ENCODE peak calls at places on chromosome 12, in nine cellular contexts. One of them, this sample, is unnamed.

GRCh38 chr12:15535287-15535895 is 213.1 kb downstream of the PTPRO start:
- DNase-seq in HCT116: no peak
- DNase-seq in CD8-positive, alpha-beta T cell: no peak
- DNase-seq in adrenal gland: no peak
- DNase-seq in A549: no peak
- DNase-seq in CD4-positive, CD25-positive, alpha-beta regulatory T cell: no peak
- DNase-seq in lung: no peak
- DNase-seq in body of pancreas: no peak
- DNase-seq in heart left ventricle: no peak
- DNase-seq in this sample: peak; percentile 48

GRCh38 chr12:1662761-1663439 is 28.0 kb upstream of the ADIPOR2 start:
- DNase-seq in body of pancreas: peak; percentile 87
- DNase-seq in CD4-positive, CD25-positive, alpha-beta regulatory T cell: peak; percentile 13
- DNase-seq in heart left ventricle: peak; percentile 24
- DNase-seq in HCT116: peak; percentile 87
- DNase-seq in lung: peak; percentile 74
- DNase-seq in CD8-positive, alpha-beta T cell: no peak
- DNase-seq in A549: peak; percentile 67
- DNase-seq in adrenal gland: peak; percentile 76
- DNase-seq in this sample: peak; percentile 49

GRCh38 chr12:124616394-124617343 is 49.3 kb upstream of the NCOR2 start:
- DNase-seq in heart left ventricle: no peak
- DNase-seq in adrenal gland: no peak
- DNase-seq in CD8-positive, alpha-beta T cell: no peak
- DNase-seq in A549: no peak
- DNase-seq in lung: no peak
- DNase-seq in body of pancreas: no peak
- DNase-seq in HCT116: no peak
- DNase-seq in CD4-positive, CD25-positive, alpha-beta regulatory T cell: no peak
- DNase-seq in this sample: peak; percentile 49

GRCh38 chr12:14995583-14996425 is 23.0 kb downstream of the PDE6H start:
- DNase-seq in A549: peak; percentile 25
- DNase-seq in heart left ventricle: no peak
- DNase-seq in body of pancreas: no peak
- DNase-seq in CD8-positive, alpha-beta T cell: no peak
- DNase-seq in CD4-positive, CD25-positive, alpha-beta regulatory T cell: no peak
- DNase-seq in adrenal gland: no peak
- DNase-seq in lung: no peak
- DNase-seq in HCT116: peak; percentile 63
- DNase-seq in this sample: peak; percentile 74

GRCh38 chr12:80413462-80413861 is 30.6 kb upstream of the PTPRQ start:
- DNase-seq in A549: no peak
- DNase-seq in body of pancreas: no peak
- DNase-seq in adrenal gland: no peak
- DNase-seq in HCT116: no peak
- DNase-seq in CD8-positive, alpha-beta T cell: no peak
- DNase-seq in heart left ventricle: no peak
- DNase-seq in CD4-positive, CD25-positive, alpha-beta regulatory T cell: no peak
- DNase-seq in lung: no peak
- DNase-seq in this sample: no peak

GRCh38 chr12:98635657-98636323 is 8.8 kb downstream of the IKBIP start:
- DNase-seq in HCT116: peak; percentile 39
- DNase-seq in adrenal gland: no peak
- DNase-seq in body of pancreas: no peak
- DNase-seq in A549: peak; percentile 20
- DNase-seq in CD8-positive, alpha-beta T cell: no peak
- DNase-seq in lung: no peak
- DNase-seq in heart left ventricle: no peak
- DNase-seq in CD4-positive, CD25-positive, alpha-beta regulatory T cell: no peak
- DNase-seq in this sample: peak; percentile 56

GRCh38 chr12:10497602-10498001 is 8.1 kb upstream of the EIF2S3B start:
- DNase-seq in adrenal gland: no peak
- DNase-seq in CD4-positive, CD25-positive, alpha-beta regulatory T cell: no peak
- DNase-seq in lung: no peak
- DNase-seq in body of pancreas: no peak
- DNase-seq in heart left ventricle: no peak
- DNase-seq in A549: no peak
- DNase-seq in CD8-positive, alpha-beta T cell: peak; percentile 27
- DNase-seq in HCT116: no peak
- DNase-seq in this sample: no peak

GRCh38 chr12:30067156-30067555 is 283.4 kb upstream of the TMTC1 start:
- DNase-seq in lung: no peak
- DNase-seq in CD8-positive, alpha-beta T cell: no peak
- DNase-seq in CD4-positive, CD25-positive, alpha-beta regulatory T cell: no peak
- DNase-seq in heart left ventricle: no peak
- DNase-seq in A549: no peak
- DNase-seq in adrenal gland: no peak
- DNase-seq in HCT116: no peak
- DNase-seq in body of pancreas: no peak
- DNase-seq in this sample: peak; percentile 64

GRCh38 chr12:96578526-96579125 is 89.2 kb downstream of the CFAP54 start:
- DNase-seq in lung: no peak
- DNase-seq in CD8-positive, alpha-beta T cell: no peak
- DNase-seq in HCT116: peak; percentile 54
- DNase-seq in adrenal gland: no peak
- DNase-seq in heart left ventricle: no peak
- DNase-seq in A549: peak; percentile 48
- DNase-seq in CD4-positive, CD25-positive, alpha-beta regulatory T cell: no peak
- DNase-seq in body of pancreas: no peak
- DNase-seq in this sample: peak; percentile 80

GRCh38 chr12:65384240-65384639 is 105.8 kb downstream of the MSRB3 start:
- DNase-seq in HCT116: no peak
- DNase-seq in lung: no peak
- DNase-seq in CD8-positive, alpha-beta T cell: no peak
- DNase-seq in body of pancreas: no peak
- DNase-seq in CD4-positive, CD25-positive, alpha-beta regulatory T cell: no peak
- DNase-seq in adrenal gland: no peak
- DNase-seq in A549: no peak
- DNase-seq in heart left ventricle: no peak
- DNase-seq in this sample: no peak

GRCh38 chr12:80553316-80553715 is 109.3 kb downstream of the PTPRQ start:
- DNase-seq in body of pancreas: no peak
- DNase-seq in HCT116: peak; percentile 61
- DNase-seq in A549: peak; percentile 9
- DNase-seq in heart left ventricle: no peak
- DNase-seq in adrenal gland: no peak
- DNase-seq in CD8-positive, alpha-beta T cell: no peak
- DNase-seq in CD4-positive, CD25-positive, alpha-beta regulatory T cell: no peak
- DNase-seq in lung: no peak
- DNase-seq in this sample: peak; percentile 94

GRCh38 chr12:133202493-133203343 is 21.4 kb downstream of the ZNF268 start:
- DNase-seq in adrenal gland: no peak
- DNase-seq in HCT116: no peak
- DNase-seq in heart left ventricle: no peak
- DNase-seq in A549: no peak
- DNase-seq in lung: no peak
- DNase-seq in CD4-positive, CD25-positive, alpha-beta regulatory T cell: no peak
- DNase-seq in CD8-positive, alpha-beta T cell: no peak
- DNase-seq in body of pancreas: no peak
- DNase-seq in this sample: peak; percentile 20

GRCh38 chr12:68056300-68056699 is 67.1 kb downstream of the IFNG-AS1 start:
- DNase-seq in CD8-positive, alpha-beta T cell: no peak
- DNase-seq in heart left ventricle: no peak
- DNase-seq in body of pancreas: no peak
- DNase-seq in CD4-positive, CD25-positive, alpha-beta regulatory T cell: no peak
- DNase-seq in adrenal gland: no peak
- DNase-seq in HCT116: no peak
- DNase-seq in lung: no peak
- DNase-seq in A549: no peak
- DNase-seq in this sample: no peak

GRCh38 chr12:64389154-64389553 is 1.4 kb downstream of the C12orf56 start:
- DNase-seq in adrenal gland: no peak
- DNase-seq in body of pancreas: no peak
- DNase-seq in lung: no peak
- DNase-seq in CD4-positive, CD25-positive, alpha-beta regulatory T cell: no peak
- DNase-seq in CD8-positive, alpha-beta T cell: no peak
- DNase-seq in HCT116: no peak
- DNase-seq in heart left ventricle: no peak
- DNase-seq in A549: no peak
- DNase-seq in this sample: no peak

GRCh38 chr12:51970904-51971646 is 19.6 kb downstream of the ACVR1B start:
- DNase-seq in A549: peak; percentile 66
- DNase-seq in CD4-positive, CD25-positive, alpha-beta regulatory T cell: no peak
- DNase-seq in adrenal gland: no peak
- DNase-seq in HCT116: no peak
- DNase-seq in heart left ventricle: no peak
- DNase-seq in CD8-positive, alpha-beta T cell: no peak
- DNase-seq in body of pancreas: no peak
- DNase-seq in lung: no peak
- DNase-seq in this sample: peak; percentile 42

GRCh38 chr12:116933101-116933500 is 22.4 kb downstream of the FBXW8 start:
- DNase-seq in HCT116: no peak
- DNase-seq in heart left ventricle: no peak
- DNase-seq in CD8-positive, alpha-beta T cell: no peak
- DNase-seq in adrenal gland: no peak
- DNase-seq in A549: no peak
- DNase-seq in CD4-positive, CD25-positive, alpha-beta regulatory T cell: no peak
- DNase-seq in lung: no peak
- DNase-seq in body of pancreas: no peak
- DNase-seq in this sample: no peak

GRCh38 chr12:46998811-46999368 is 80.5 kb upstream of the PCED1B start:
- DNase-seq in lung: no peak
- DNase-seq in CD8-positive, alpha-beta T cell: no peak
- DNase-seq in adrenal gland: no peak
- DNase-seq in body of pancreas: no peak
- DNase-seq in A549: no peak
- DNase-seq in CD4-positive, CD25-positive, alpha-beta regulatory T cell: no peak
- DNase-seq in HCT116: no peak
- DNase-seq in heart left ventricle: no peak
- DNase-seq in this sample: peak; percentile 90

GRCh38 chr12:76117751-76118150 is 33.3 kb upstream of the NAP1L1 start:
- DNase-seq in heart left ventricle: no peak
- DNase-seq in adrenal gland: no peak
- DNase-seq in HCT116: no peak
- DNase-seq in CD8-positive, alpha-beta T cell: no peak
- DNase-seq in body of pancreas: no peak
- DNase-seq in A549: no peak
- DNase-seq in CD4-positive, CD25-positive, alpha-beta regulatory T cell: no peak
- DNase-seq in lung: no peak
- DNase-seq in this sample: no peak

GRCh38 chr12:77591959-77592358 is 238.7 kb upstream of the NAV3 start:
- DNase-seq in CD8-positive, alpha-beta T cell: no peak
- DNase-seq in HCT116: no peak
- DNase-seq in CD4-positive, CD25-positive, alpha-beta regulatory T cell: no peak
- DNase-seq in adrenal gland: no peak
- DNase-seq in A549: no peak
- DNase-seq in heart left ventricle: no peak
- DNase-seq in body of pancreas: peak; percentile 19
- DNase-seq in lung: no peak
- DNase-seq in this sample: no peak

GRCh38 chr12:110543252-110543959 is 39.7 kb downstream of the PPTC7 start:
- DNase-seq in HCT116: no peak
- DNase-seq in adrenal gland: peak; percentile 95
- DNase-seq in CD8-positive, alpha-beta T cell: no peak
- DNase-seq in heart left ventricle: peak; percentile 84
- DNase-seq in lung: peak; percentile 92
- DNase-seq in A549: no peak
- DNase-seq in CD4-positive, CD25-positive, alpha-beta regulatory T cell: no peak
- DNase-seq in body of pancreas: peak; percentile 94
- DNase-seq in this sample: no peak

GRCh38 chr12:113837528-113838296 is 128.4 kb downstream of the RBM19 start:
- DNase-seq in adrenal gland: no peak
- DNase-seq in CD4-positive, CD25-positive, alpha-beta regulatory T cell: no peak
- DNase-seq in A549: no peak
- DNase-seq in HCT116: no peak
- DNase-seq in lung: no peak
- DNase-seq in heart left ventricle: no peak
- DNase-seq in CD8-positive, alpha-beta T cell: no peak
- DNase-seq in body of pancreas: no peak
- DNase-seq in this sample: no peak

GRCh38 chr12:96197503-96198272 is 3.5 kb downstream of the ELK3 start:
- DNase-seq in HCT116: peak; percentile 82
- DNase-seq in CD8-positive, alpha-beta T cell: no peak
- DNase-seq in CD4-positive, CD25-positive, alpha-beta regulatory T cell: no peak
- DNase-seq in lung: no peak
- DNase-seq in body of pancreas: no peak
- DNase-seq in heart left ventricle: no peak
- DNase-seq in A549: peak; percentile 74
- DNase-seq in adrenal gland: no peak
- DNase-seq in this sample: peak; percentile 96

GRCh38 chr12:13102481-13103195 is 829 bp downstream of the GSG1 start:
- DNase-seq in heart left ventricle: no peak
- DNase-seq in CD8-positive, alpha-beta T cell: no peak
- DNase-seq in body of pancreas: no peak
- DNase-seq in CD4-positive, CD25-positive, alpha-beta regulatory T cell: no peak
- DNase-seq in HCT116: no peak
- DNase-seq in A549: no peak
- DNase-seq in adrenal gland: no peak
- DNase-seq in lung: no peak
- DNase-seq in this sample: peak; percentile 68
- H3K27ac ChIP-seq in heart left ventricle: peak overlapping the region; percentile 94
- H3K27ac ChIP-seq in CD8-positive, alpha-beta T cell: no peak overlapping the region
- H3K27ac ChIP-seq in body of pancreas: no peak overlapping the region
- H3K27ac ChIP-seq in CD4-positive, CD25-positive, alpha-beta regulatory T cell: peak overlapping the region; percentile 97
- H3K27ac ChIP-seq in HCT116: peak overlapping the region; percentile 83
- H3K27ac ChIP-seq in A549: peak overlapping the region; percentile 95
- H3K27ac ChIP-seq in adrenal gland: peak overlapping the region; percentile 98
- H3K27ac ChIP-seq in lung: no peak overlapping the region
- H3K27ac ChIP-seq in this sample: peak overlapping the region; percentile 98

DNA sequence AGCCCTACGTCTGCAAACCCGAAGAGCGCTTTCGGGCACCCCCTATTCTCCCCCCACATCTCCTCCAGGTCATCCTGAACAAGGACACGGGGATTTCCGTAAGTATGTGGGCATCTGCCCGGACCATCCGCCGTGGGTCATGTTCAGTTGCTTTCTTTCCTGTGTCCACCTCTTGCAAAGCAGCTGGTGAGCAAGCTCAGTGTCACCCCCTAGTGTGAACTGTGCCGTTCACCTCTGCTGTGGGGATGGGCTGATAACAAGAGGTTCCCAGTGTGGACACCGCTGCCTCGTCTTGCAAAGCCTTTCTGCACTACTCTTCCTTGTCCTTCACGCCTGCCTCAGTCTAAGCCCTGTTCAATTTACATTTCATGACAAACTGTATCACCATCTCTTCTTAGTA is 8.6 kb downstream of the PRKAB1 start:
- DNase-seq in lung: no peak
- DNase-seq in adrenal gland: no peak
- DNase-seq in body of pancreas: no peak
- DNase-seq in CD8-positive, alpha-beta T cell: no peak
- DNase-seq in A549: no peak
- DNase-seq in CD4-positive, CD25-positive, alpha-beta regulatory T cell: no peak
- DNase-seq in HCT116: no peak
- DNase-seq in heart left ventricle: no peak
- DNase-seq in this sample: no peak
- H3K4me1 ChIP-seq in lung: peaks cover 10% of the 10 kb centered on the region
- H3K4me1 ChIP-seq in adrenal gland: peaks cover 26% of the 10 kb centered on the region
- H3K4me1 ChIP-seq in body of pancreas: no peaks in the 10 kb centered on the region
- H3K4me1 ChIP-seq in CD8-positive, alpha-beta T cell: no peaks in the 10 kb centered on the region
- H3K4me1 ChIP-seq in A549: no peaks in the 10 kb centered on the region
- H3K4me1 ChIP-seq in CD4-positive, CD25-positive, alpha-beta regulatory T cell: peaks cover 8% of the 10 kb centered on the region
- H3K4me1 ChIP-seq in HCT116: no peaks in the 10 kb centered on the region
- H3K4me1 ChIP-seq in heart left ventricle: peaks cover 22% of the 10 kb centered on the region
- H3K4me1 ChIP-seq in this sample: no peaks in the 10 kb centered on the region

GRCh38 chr12:57164966-57165365 is 17.5 kb upstream of the LRP1-AS start:
- DNase-seq in A549: no peak
- DNase-seq in lung: no peak
- DNase-seq in adrenal gland: no peak
- DNase-seq in HCT116: no peak
- DNase-seq in CD8-positive, alpha-beta T cell: no peak
- DNase-seq in CD4-positive, CD25-positive, alpha-beta regulatory T cell: no peak
- DNase-seq in body of pancreas: no peak
- DNase-seq in heart left ventricle: no peak
- DNase-seq in this sample: peak; percentile 72
- H3K27ac ChIP-seq in A549: peak overlapping the region; percentile 11
- H3K27ac ChIP-seq in lung: no peak overlapping the region
- H3K27ac ChIP-seq in adrenal gland: no peak overlapping the region
- H3K27ac ChIP-seq in HCT116: no peak overlapping the region
- H3K27ac ChIP-seq in CD8-positive, alpha-beta T cell: no peak overlapping the region
- H3K27ac ChIP-seq in CD4-positive, CD25-positive, alpha-beta regulatory T cell: no peak overlapping the region
- H3K27ac ChIP-seq in body of pancreas: no peak overlapping the region
- H3K27ac ChIP-seq in heart left ventricle: no peak overlapping the region
- H3K27ac ChIP-seq in this sample: peak overlapping the region; percentile 77

GRCh38 chr12:6606331-6607131 is 648 bp downstream of the CHD4 start:
- DNase-seq in body of pancreas: peak; percentile 88
- DNase-seq in lung: peak; percentile 57
- DNase-seq in CD8-positive, alpha-beta T cell: peak; percentile 36
- DNase-seq in HCT116: no peak
- DNase-seq in heart left ventricle: peak; percentile 87
- DNase-seq in A549: peak; percentile 62
- DNase-seq in CD4-positive, CD25-positive, alpha-beta regulatory T cell: peak; percentile 55
- DNase-seq in adrenal gland: peak; percentile 80
- DNase-seq in this sample: peak; percentile 76
- H3K4me1 ChIP-seq in body of pancreas: peaks cover 39% of the 10 kb centered on the region
- H3K4me1 ChIP-seq in lung: peaks cover 9% of the 10 kb centered on the region
- H3K4me1 ChIP-seq in CD8-positive, alpha-beta T cell: peaks cover 63% of the 10 kb centered on the region
- H3K4me1 ChIP-seq in HCT116: peaks cover 44% of the 10 kb centered on the region
- H3K4me1 ChIP-seq in heart left ventricle: peaks cover 55% of the 10 kb centered on the region
- H3K4me1 ChIP-seq in A549: peaks cover 37% of the 10 kb centered on the region
- H3K4me1 ChIP-seq in CD4-positive, CD25-positive, alpha-beta regulatory T cell: peaks cover 53% of the 10 kb centered on the region
- H3K4me1 ChIP-seq in adrenal gland: peaks cover 37% of the 10 kb centered on the region
- H3K4me1 ChIP-seq in this sample: peaks cover 33% of the 10 kb centered on the region

This sample was measured in GM23248.